ENCODE peak calls at places on chromosome 1, in four cellular contexts. P is SJSA1, L is NCI-H1694 treated with DMSO at 0.1 percent for 48 hours, Z is ovary. S is an unnamed sample.

GRCh38 chr1:241311056-241311746 is 45.8 kb downstream of the RGS7 start:
- DNase-seq in P (no peak), L (peak; percentile 9), Z (no peak), S (no peak)

GRCh38 chr1:48222501-48223242 is at the start of gene SLC5A9:
- DNase-seq in P (no peak), L (no peak), Z (no peak), S (no peak)

GRCh38 chr1:229993894-229994293 is 73.1 kb upstream of the GALNT2 start:
- DNase-seq in P (no peak), L (no peak), Z (no peak), S (no peak)

GRCh38 chr1:63366915-63367217 is 561 bp upstream of the ALG6 start:
- DNase-seq in P (no peak), L (no peak), Z (no peak), S (no peak)

GRCh38 chr1:83086346-83086745 is 912.6 kb downstream of the TTLL7 start:
- DNase-seq in P (peak; percentile 45), L (no peak), Z (no peak), S (no peak)

GRCh38 chr1:3674100-3675094 is 22.1 kb downstream of the TP73 start:
- DNase-seq in P (no peak), L (no peak), Z (no peak), S (no peak)

GRCh38 chr1:3662080-3662671 is 9.9 kb downstream of the TP73 start:
- DNase-seq in P (no peak), L (no peak), Z (no peak), S (no peak)

GRCh38 chr1:10616696-10617095 is 141.9 kb downstream of the PEX14 start:
- DNase-seq in P (no peak), L (no peak), Z (no peak), S (no peak)

GRCh38 chr1:232553809-232554208 is 76.1 kb downstream of the SIPA1L2 start:
- DNase-seq in P (no peak), L (no peak), Z (no peak), S (no peak)

GRCh38 chr1:25610822-25611630 is 5.6 kb upstream of the MAN1C1 start:
- DNase-seq in P (no peak), L (no peak), Z (no peak), S (no peak)

GRCh38 chr1:68558321-68559026 is 61.6 kb upstream of the DEPDC1 start:
- DNase-seq in P (no peak), L (no peak), Z (no peak), S (no peak)

GRCh38 chr1:233901495-233901894 is 3.0 kb upstream of the SLC35F3 start:
- DNase-seq in P (no peak), L (no peak), Z (no peak), S (no peak)

GRCh38 chr1:179941439-179941838 is 13.2 kb upstream of the CEP350 start:
- DNase-seq in P (no peak), L (no peak), Z (no peak), S (no peak)

GRCh38 chr1:203049077-203049476 is 22.8 kb downstream of the PPFIA4 start:
- DNase-seq in P (no peak), L (no peak), Z (no peak), S (no peak)

GRCh38 chr1:111214884-111215283 is 12.6 kb upstream of the CHI3L2 start:
- DNase-seq in P (no peak), L (no peak), Z (no peak), S (no peak)

GRCh38 chr1:6988796-6989195 is 203.5 kb downstream of the CAMTA1 start:
- DNase-seq in P (no peak), L (no peak), Z (no peak), S (no peak)

GRCh38 chr1:186325239-186325638 is 49.8 kb downstream of the TPR start:
- DNase-seq in P (no peak), L (peak; percentile 6), Z (no peak), S (no peak)

GRCh38 chr1:201376464-201377374 is 761 bp downstream of the TNNT2 start:
- DNase-seq in P (no peak), L (peak; percentile 54), Z (no peak), S (no peak)

GRCh38 chr1:210754931-210755670 is 378.8 kb downstream of the KCNH1 start:
- DNase-seq in P (no peak), L (no peak), Z (no peak), S (no peak)

GRCh38 chr1:94616503-94616902 is 74.9 kb upstream of the F3 start:
- DNase-seq in P (no peak), L (no peak), Z (no peak), S (no peak)

GRCh38 chr1:243447342-243447741 is 191.5 kb downstream of the SDCCAG8 start:
- DNase-seq in P (no peak), L (no peak), Z (no peak), S (no peak)

GRCh38 chr1:67005068-67005467 is 48.9 kb downstream of the SLC35D1 start:
- DNase-seq in P (no peak), L (no peak), Z (no peak), S (no peak)

GRCh38 chr1:2061065-2061778 is 11.0 kb downstream of the PRKCZ start:
- DNase-seq in P (no peak), L (no peak), Z (no peak), S (no peak)

GRCh38 chr1:156196445-156196844 is 2.5 kb downstream of the SLC25A44 start:
- DNase-seq in P (no peak), L (no peak), Z (no peak), S (no peak)

GRCh38 chr1:57597036-57597435 is 173.2 kb upstream of the DAB1 start:
- DNase-seq in P (no peak), L (no peak), Z (no peak), S (no peak)

GRCh38 chr1:91651671-91652071 is 151.0 kb downstream of the CDC7 start:
- DNase-seq in P (no peak), L (peak; percentile 6), Z (peak; percentile 82), S (peak; percentile 46)

GRCh38 chr1:245704341-245704740 is 549.6 kb downstream of the KIF26B start:
- DNase-seq in P (no peak), L (no peak), Z (no peak), S (no peak)

GRCh38 chr1:238537641-238538040 is 646.9 kb upstream of the ZP4 start:
- DNase-seq in P (no peak), L (no peak), Z (no peak), S (no peak)

GRCh38 chr1:56064705-56065104 is 514.7 kb downstream of the PLPP3 start:
- DNase-seq in P (no peak), L (no peak), Z (no peak), S (no peak)

GRCh38 chr1:101207891-101208290 is 28.9 kb upstream of the S1PR1 start:
- DNase-seq in P (no peak), L (no peak), Z (no peak), S (no peak)

GRCh38 chr1:180927841-180928240 is 15.1 kb downstream of the KIAA1614 start:
- DNase-seq in P (no peak), L (peak; percentile 96), Z (no peak), S (no peak)

GRCh38 chr1:93000751-93001175 is 39.5 kb upstream of the DIPK1A start:
- DNase-seq in P (no peak), L (peak; percentile 17), Z (no peak), S (no peak)

GRCh38 chr1:155940531-155940992 is 876 bp upstream of the RXFP4 start:
- DNase-seq in P (no peak), L (peak; percentile 66), Z (peak; percentile 42), S (peak; percentile 41)

GRCh38 chr1:58922302-58923089 is 138.6 kb upstream of the JUN start:
- DNase-seq in P (peak; percentile 56), L (no peak), Z (peak; percentile 69), S (no peak)

GRCh38 chr1:45037456-45037855 is 25.4 kb downstream of the UROD start:
- DNase-seq in P (no peak), L (no peak), Z (no peak), S (no peak)

GRCh38 chr1:4685466-4685865 is 31.1 kb downstream of the AJAP1 start:
- DNase-seq in P (no peak), L (no peak), Z (no peak), S (no peak)